ENCODE peak calls at places on chromosomes 12 and 14, in nine cellular contexts. O, E, S, X, T, W, Y, F and V are unnamed samples.

GRCh38 chr12:11861155-11861863 is 209.4 kb upstream of the BCL2L14 start:
- DNase-seq in F (no peak), O (no peak), S (no peak), W (no peak), Y (no peak), E (peak), T (no peak), X (no peak), V (no peak)

GRCh38 chr14:95575820-95576473 is 41.1 kb downstream of the GLRX5 start:
- DNase-seq in E (peak), W (no peak), Y (no peak), T (no peak), X (no peak), F (no peak), O (no peak), S (no peak), V (no peak)

GRCh38 chr12:123614531-123614930 is 12.6 kb downstream of the DDX55 start:
- DNase-seq in S (no peak), F (no peak), Y (no peak), W (no peak), X (peak), E (no peak), T (no peak), O (peak), V (no peak)

GRCh38 chr14:101781240-101782061 is 19.9 kb downstream of the PPP2R5C start:
- DNase-seq in T (no peak), O (no peak), S (no peak), F (peak), Y (no peak), X (peak), E (peak), W (no peak), V (no peak)

GRCh38 chr12:131773582-131774221 is 54.5 kb upstream of the MMP17 start:
- DNase-seq in E (peak), Y (no peak), O (no peak), W (no peak), F (no peak), X (no peak), S (no peak), T (no peak), V (no peak)

GRCh38 chr14:93023802-93024434 is 91.8 kb downstream of the ITPK1 start:
- DNase-seq in O (no peak), S (no peak), E (no peak), Y (no peak), X (no peak), F (no peak), T (no peak), W (no peak), V (no peak)

GRCh38 chr14:29016050-29016900 is 249.7 kb downstream of the FOXG1 start:
- DNase-seq in W (no peak), X (peak), Y (peak), F (no peak), E (peak), O (peak), S (no peak), T (peak), V (no peak)

GRCh38 chr12:102478416-102479098 is 1.8 kb downstream of the IGF1 start:
- DNase-seq in Y (no peak), O (no peak), W (no peak), E (peak), T (peak), F (no peak), S (no peak), X (peak), V (no peak)

GRCh38 chr14:101365329-101366158 is 195.8 kb upstream of the DIO3 start:
- DNase-seq in Y (no peak), F (no peak), O (no peak), T (peak), X (no peak), E (peak), W (no peak), S (no peak), V (no peak)

GRCh38 chr12:105492591-105492990 is 162.1 kb downstream of the C12orf75 start:
- DNase-seq in S (no peak), O (peak), T (no peak), W (no peak), Y (no peak), F (no peak), E (no peak), X (peak), V (no peak)

GRCh38 chr12:113366827-113367226 is 8.4 kb downstream of the PLBD2 start:
- DNase-seq in S (no peak), Y (no peak), F (no peak), T (no peak), O (no peak), W (no peak), E (no peak), X (peak), V (no peak)

GRCh38 chr14:38203929-38204716 is 3.6 kb upstream of the SSTR1 start:
- DNase-seq in W (no peak), X (no peak), E (no peak), F (no peak), S (no peak), O (no peak), Y (no peak), T (no peak), V (no peak)

GRCh38 chr14:22339277-22339676 is 249.7 kb downstream of the DAD1 start:
- DNase-seq in O (peak), W (no peak), F (no peak), X (peak), S (peak), T (no peak), E (no peak), Y (no peak), V (no peak)

GRCh38 chr12:28876423-28876822 is 272.7 kb upstream of the FAR2 start:
- DNase-seq in X (no peak), Y (peak), W (no peak), E (no peak), O (no peak), T (no peak), F (no peak), S (no peak), V (no peak)

GRCh38 chr14:99729991-99730875 is 46.1 kb downstream of the CYP46A1 start:
- DNase-seq in F (peak), E (peak), T (peak), W (peak), X (no peak), Y (peak), O (peak), S (peak), V (no peak)

GRCh38 chr14:77003960-77004710 is 24.4 kb downstream of the IRF2BPL start:
- DNase-seq in O (peak), S (no peak), X (peak), W (peak), F (no peak), Y (no peak), T (no peak), E (peak), V (no peak)

GRCh38 chr12:56723889-56724659 is 1.0 kb downstream of the NACA start:
- DNase-seq in W (peak), T (no peak), Y (peak), O (peak), X (peak), F (no peak), S (peak), E (peak), V (peak)

GRCh38 chr14:99195602-99196309 is 76.2 kb downstream of the BCL11B start:
- DNase-seq in T (no peak), E (no peak), W (peak), O (no peak), S (no peak), F (peak), X (peak), Y (no peak), V (no peak)

GRCh38 chr14:38578278-38578681 is 322.4 kb upstream of the CLEC14A start:
- DNase-seq in O (no peak), Y (no peak), E (peak), T (no peak), F (no peak), X (peak), W (no peak), S (no peak), V (no peak)

GRCh38 chr12:83365317-83365716 is 678.6 kb downstream of the TMTC2 start:
- DNase-seq in F (no peak), W (no peak), S (no peak), T (no peak), E (peak), X (no peak), O (no peak), Y (no peak), V (no peak)

GRCh38 chr14:69755299-69755698 is 11.6 kb upstream of the SRSF5 start:
- DNase-seq in W (no peak), T (no peak), X (no peak), O (no peak), S (no peak), Y (no peak), E (no peak), F (no peak), V (no peak)

GRCh38 chr14:58954874-58955273 is 233.6 kb upstream of the DAAM1 start:
- DNase-seq in F (no peak), W (no peak), O (no peak), T (no peak), S (no peak), E (no peak), X (no peak), Y (no peak), V (no peak)

GRCh38 chr14:64725360-64725815 is 21.2 kb downstream of the PLEKHG3 start:
- DNase-seq in E (no peak), F (no peak), Y (no peak), W (no peak), S (no peak), X (no peak), O (no peak), T (no peak), V (no peak)

GRCh38 chr14:58637391-58638230 is at the start of gene DACT1:
- DNase-seq in T (peak), Y (peak), E (peak), F (peak), W (peak), X (peak), O (peak), S (peak), V (peak)

GRCh38 chr14:99573000-99573330 is 31.0 kb downstream of the CCDC85C start:
- DNase-seq in Y (no peak), T (no peak), X (no peak), W (no peak), O (no peak), S (no peak), F (no peak), E (no peak), V (no peak)

GRCh38 chr12:44774815-44775411 is 101.2 kb downstream of the NELL2 start:
- DNase-seq in O (peak), F (no peak), T (peak), E (peak), S (no peak), W (no peak), X (no peak), Y (peak), V (no peak)

GRCh38 chr14:72013606-72014129 is 81.4 kb downstream of the RGS6 start:
- DNase-seq in W (no peak), E (no peak), F (no peak), S (no peak), Y (no peak), T (no peak), O (no peak), X (no peak), V (no peak)

GRCh38 chr12:356276-356988 is 32.7 kb downstream of the KDM5A start:
- DNase-seq in S (no peak), O (peak), T (no peak), W (no peak), E (no peak), X (peak), F (no peak), Y (no peak), V (no peak)

GRCh38 chr12:106239241-106239950 is 8.4 kb downstream of the CKAP4 start:
- DNase-seq in F (peak), X (no peak), T (no peak), E (peak), S (no peak), Y (no peak), W (no peak), O (no peak), V (no peak)

GRCh38 chr12:128662106-128662505 is 161.7 kb downstream of the SLC15A4 start:
- DNase-seq in O (no peak), X (no peak), W (no peak), S (no peak), F (no peak), E (no peak), Y (no peak), T (no peak), V (no peak)

GRCh38 chr14:51595831-51596472 is 55.8 kb upstream of the FRMD6 start:
- DNase-seq in S (no peak), E (no peak), O (no peak), T (no peak), W (no peak), Y (no peak), F (no peak), X (peak), V (no peak)

GRCh38 chr12:89349814-89350213 is 2.5 kb downstream of the DUSP6 start:
- DNase-seq in F (no peak), W (no peak), Y (peak), E (peak), O (peak), S (no peak), T (no peak), X (peak), V (no peak)

GRCh38 chr12:89350661-89351488 is 1.4 kb downstream of the DUSP6 start:
- DNase-seq in W (no peak), E (peak), O (no peak), F (no peak), Y (peak), S (no peak), X (peak), T (no peak), V (no peak)

GRCh38 chr12:89350260-89350659 is 2.0 kb downstream of the DUSP6 start:
- DNase-seq in T (no peak), Y (peak), X (no peak), S (no peak), O (no peak), F (no peak), W (no peak), E (no peak), V (no peak)

GRCh38 chr12:89347325-89347829 is 4.9 kb downstream of the DUSP6 start:
- DNase-seq in O (no peak), X (no peak), S (no peak), F (no peak), Y (no peak), E (no peak), T (no peak), W (no peak), V (no peak)

GRCh38 chr12:89348894-89349669 is 3.2 kb downstream of the DUSP6 start:
- DNase-seq in X (no peak), T (no peak), S (no peak), F (no peak), E (no peak), W (no peak), O (no peak), Y (peak), V (no peak)
- H3K4me3 ChIP-seq in X (peak), T (no peak), S (peak), F (peak), E (peak), W (peak), O (peak), Y (peak), V (peak)

DNA sequence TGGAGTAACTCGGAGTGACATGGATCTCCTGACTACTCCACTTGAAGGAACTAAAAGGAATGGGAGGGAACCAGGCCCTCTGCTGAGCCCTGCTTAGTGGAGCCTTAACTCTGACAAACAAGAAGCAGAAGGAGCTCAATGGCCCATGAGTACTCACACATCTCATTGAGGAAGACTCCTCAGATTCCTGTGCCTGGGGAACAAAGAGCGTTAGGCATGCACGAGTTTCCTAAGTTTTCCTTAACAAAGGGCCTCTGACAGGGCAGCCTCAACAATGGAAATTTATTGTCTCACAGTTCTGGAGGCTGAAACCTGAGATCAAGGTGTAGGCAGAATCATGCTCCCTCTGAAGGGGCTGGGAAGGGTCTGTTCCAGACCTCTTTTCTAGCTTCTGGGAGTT is 185.7 kb upstream of the NTF3 start:
- DNase-seq in F (no peak), O (no peak), Y (no peak), T (no peak), S (no peak), E (peak), W (no peak), X (no peak), V (no peak)
- H3K27ac ChIP-seq in F (no peak), O (no peak), Y (no peak), T (peak), S (no peak), E (peak), W (no peak), X (no peak), V (no peak)

DNA sequence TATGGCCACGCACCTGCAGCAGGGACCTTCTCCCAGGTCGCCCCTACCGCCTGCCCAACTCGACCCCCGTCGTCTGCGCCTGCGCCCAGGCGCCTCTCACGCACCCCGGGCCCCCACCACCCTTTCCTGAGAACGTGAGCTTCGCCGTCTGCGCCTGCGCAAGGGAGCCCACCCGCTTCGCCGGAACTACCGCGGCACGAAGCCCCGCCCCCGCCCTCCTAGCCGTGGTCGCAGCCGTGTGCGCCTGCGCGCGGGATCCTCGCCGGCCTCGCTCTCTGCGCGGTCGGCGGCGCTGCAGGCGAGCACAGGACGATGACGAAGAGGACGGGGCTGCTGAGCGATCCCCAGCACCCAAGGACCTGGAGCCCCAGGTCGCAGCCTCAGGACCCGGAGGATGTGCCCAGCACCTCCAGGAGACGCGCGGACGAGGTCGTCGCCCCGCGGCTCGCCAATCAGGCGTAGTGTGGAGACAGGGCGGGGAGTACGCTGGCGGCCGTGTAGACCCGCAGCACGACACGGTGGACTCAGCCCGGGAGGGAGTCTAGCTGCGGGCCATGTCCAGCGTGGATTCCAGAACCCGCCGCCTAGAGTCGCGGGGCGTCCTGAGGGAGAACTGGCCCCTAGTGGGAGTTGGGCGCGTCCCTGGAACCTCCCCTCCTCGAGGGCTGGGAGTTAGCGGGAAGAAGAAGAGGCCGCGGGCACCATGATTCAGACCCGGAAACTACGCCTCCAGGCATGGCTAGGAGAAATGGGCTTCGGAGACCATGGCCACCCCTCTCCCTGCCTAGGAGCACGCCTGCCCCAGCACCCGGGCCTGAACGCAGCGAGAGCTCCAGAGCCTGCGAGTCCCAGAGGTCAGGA is 1120.8 kb upstream of the TMEM132C start:
- DNase-seq in S (peak), O (peak), W (peak), Y (no peak), T (no peak), E (no peak), F (peak), X (peak), V (no peak)
- H3K4me3 ChIP-seq in S (peak), O (peak), W (peak), Y (no peak), T (peak), E (no peak), F (peak), X (peak), V (peak)

GRCh38 chr12:49809369-49810158 is 18.6 kb downstream of the NCKAP5L start:
- DNase-seq in F (no peak), W (no peak), S (no peak), O (no peak), T (peak), Y (no peak), E (peak), X (peak), V (no peak)
- H3K27ac ChIP-seq in F (peak), W (no peak), S (peak), O (no peak), T (peak), Y (no peak), E (peak), X (no peak), V (peak)

GRCh38 chr12:18886962-18887361 is 149.0 kb downstream of the CAPZA3 start:
- DNase-seq in O (no peak), E (no peak), W (no peak), X (peak), Y (no peak), T (no peak), S (no peak), F (no peak), V (no peak)

GRCh38 chr12:18882690-18883089 is 144.8 kb downstream of the CAPZA3 start:
- DNase-seq in T (no peak), W (no peak), F (no peak), S (no peak), Y (no peak), O (no peak), X (no peak), E (peak), V (no peak)

GRCh38 chr12:18888062-18888461 is 150.1 kb downstream of the CAPZA3 start:
- DNase-seq in W (no peak), X (peak), O (no peak), E (no peak), S (no peak), T (no peak), F (no peak), Y (no peak), V (no peak)

DNA sequence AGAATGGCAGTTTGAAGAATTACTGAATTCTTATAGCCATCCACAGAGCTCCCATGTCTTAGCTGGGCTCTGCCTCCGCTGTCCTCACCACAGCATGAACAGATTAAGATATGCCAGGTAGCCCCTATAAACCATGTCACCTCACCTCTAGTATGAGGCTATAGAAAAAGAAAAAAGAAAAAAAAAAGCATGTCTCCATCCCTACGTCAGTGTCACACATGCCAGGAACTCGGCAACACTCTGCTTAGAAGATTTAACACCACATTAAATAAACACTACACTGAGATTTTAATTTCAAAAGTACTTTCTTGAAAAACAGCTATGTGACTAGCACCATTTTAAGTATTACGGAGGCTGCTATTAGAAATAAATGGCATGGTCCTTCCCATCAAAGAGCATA is 149.4 kb downstream of the CAPZA3 start:
- DNase-seq in T (no peak), O (no peak), Y (no peak), S (no peak), E (no peak), W (no peak), F (no peak), X (no peak), V (no peak)
- H3K4me3 ChIP-seq in T (no peak), O (no peak), Y (no peak), S (no peak), E (no peak), W (no peak), F (no peak), X (no peak), V (no peak)

GRCh38 chr14:20801726-20802125 is 918 bp downstream of the RNASE1 start:
- DNase-seq in X (no peak), T (no peak), W (peak), E (no peak), S (no peak), F (no peak), O (no peak), Y (peak), V (no peak)
- H3K27ac ChIP-seq in X (no peak), T (no peak), W (peak), E (no peak), S (no peak), F (peak), O (no peak), Y (peak), V (no peak)

GRCh38 chr12:52613363-52614030 is 4.9 kb downstream of the KRT73 start:
- DNase-seq in S (peak), W (no peak), Y (no peak), X (no peak), E (peak), O (no peak), F (no peak), T (no peak), V (no peak)
- H3K4me3 ChIP-seq in S (no peak), W (no peak), Y (no peak), X (no peak), E (no peak), O (no peak), F (no peak), T (no peak), V (no peak)

GRCh38 chr14:49623387-49623786 is 2.8 kb downstream of the MGAT2 start:
- DNase-seq in E (no peak), T (no peak), X (no peak), O (no peak), F (no peak), S (no peak), Y (peak), W (no peak), V (no peak)
- H3K27ac ChIP-seq in E (no peak), T (no peak), X (no peak), O (no peak), F (no peak), S (no peak), Y (no peak), W (no peak), V (no peak)

GRCh38 chr12:104134882-104135281 is 3.1 kb downstream of the NFYB start:
- DNase-seq in T (no peak), F (no peak), S (no peak), Y (no peak), X (no peak), O (no peak), E (no peak), W (no peak), V (no peak)
- H3K4me3 ChIP-seq in T (no peak), F (no peak), S (no peak), Y (no peak), X (no peak), O (no peak), E (no peak), W (no peak), V (no peak)

GRCh38 chr14:78091361-78091760 is 78.8 kb upstream of the NRXN3 start:
- DNase-seq in F (no peak), S (no peak), Y (no peak), W (no peak), E (no peak), X (no peak), O (no peak), T (no peak), V (no peak)
- H3K27ac ChIP-seq in F (no peak), S (no peak), Y (no peak), W (no peak), E (no peak), X (no peak), O (no peak), T (no peak), V (no peak)